ENCODE peak calls at places on chromosomes 7 and 10, in eight cellular contexts. Q is NCI-H748 treated with DMSO at 0.1 percent for 48 hours, Y is H9, A is NCI-H2081, W is T-cell, F is GM13976, J is HEK293T, L is C1 segment of cervical spinal cord. B is an unnamed sample.

GRCh38 chr10:21372651-21373410 is 152.7 kb downstream of the SKIDA1 start:
- DNase-seq in Y (no peak), F (peak), L (no peak), Q (no peak), J (peak), A (peak), W (peak), B (no peak)

GRCh38 chr7:641966-642365 is 84.5 kb upstream of the DNAAF5 start:
- DNase-seq in Y (no peak), F (no peak), W (no peak), Q (no peak), L (no peak), J (no peak), A (no peak), B (no peak)

GRCh38 chr10:74150151-74151056 is at the start of gene AP3M1:
- DNase-seq in F (peak), W (peak), J (peak), L (peak), A (peak), Q (no peak), Y (peak), B (peak)

GRCh38 chr7:44378744-44379143 is 53.4 kb upstream of the CAMK2B start:
- DNase-seq in L (no peak), F (peak), W (no peak), Q (no peak), A (no peak), J (no peak), Y (no peak), B (no peak)

GRCh38 chr7:39703143-39703542 is 79.8 kb downstream of the RALA start:
- DNase-seq in W (no peak), Q (no peak), J (peak), L (no peak), Y (no peak), F (no peak), A (no peak), B (no peak)

GRCh38 chr7:66859339-66859738 is 61.7 kb upstream of the TMEM248 start:
- DNase-seq in W (no peak), J (no peak), L (no peak), Q (no peak), Y (no peak), F (no peak), A (no peak), B (no peak)

GRCh38 chr10:3408603-3409365 is 236.2 kb upstream of the PITRM1 start:
- DNase-seq in A (no peak), W (no peak), Q (no peak), J (no peak), Y (no peak), F (no peak), L (no peak), B (no peak)

GRCh38 chr10:78299861-78300453 is 266.3 kb downstream of the RPS24 start:
- DNase-seq in Q (no peak), L (no peak), Y (peak), A (no peak), W (no peak), F (no peak), J (no peak), B (no peak)

GRCh38 chr10:32337343-32337742 is 9.6 kb downstream of the EPC1 start:
- DNase-seq in W (no peak), L (no peak), Q (no peak), Y (no peak), J (no peak), F (no peak), A (no peak), B (no peak)

GRCh38 chr10:32332299-32332750 is 14.6 kb downstream of the EPC1 start:
- DNase-seq in L (peak), A (no peak), F (peak), Q (no peak), J (no peak), W (peak), Y (no peak), B (no peak)

GRCh38 chr7:17516768-17517167 is 218.3 kb downstream of the AHR start:
- DNase-seq in Y (no peak), W (no peak), F (no peak), A (no peak), J (no peak), Q (no peak), L (no peak), B (no peak)

GRCh38 chr10:77201135-77202111 is 436.2 kb downstream of the KCNMA1 start:
- DNase-seq in Y (no peak), J (no peak), W (no peak), Q (no peak), F (no peak), L (no peak), A (no peak), B (no peak)

B was measured in glutamatergic neuron.